ENCODE peak calls at places on chromosome X, in nine cellular contexts. Z is brain microvascular endothelial cell; T is fibroblast of lung; I is T-cell; V is mucosa of gallbladder; Q is CD4-positive, alpha-beta memory T cell; D is CD8-positive, alpha-beta memory T cell; K is stimulated activated CD4-positive, alpha-beta T cell treated with anti-CD3 and anti-CD28 coated beads, Interleukin-1b, Interleukin-23, amount 100 ng/mL, for 1 hour; O is endothelial cell. S is an unnamed sample.

GRCh38 chrX:11193035-11193469 is 81.9 kb downstream of the HCCS start:
- DNase-seq in K (no peak), O (no peak), I (no peak), D (no peak), V (no peak), Z (no peak), T (peak; percentile 5), Q (no peak), S (no peak)

GRCh38 chrX:44748014-44748413 is 95.8 kb upstream of the DUSP21 start:
- DNase-seq in Q (no peak), T (peak; percentile 40), I (no peak), K (no peak), O (no peak), Z (peak; percentile 9), V (no peak), D (no peak), S (peak; percentile 22)

GRCh38 chrX:3548743-3549441 is 164.6 kb downstream of the PRKX start:
- DNase-seq in O (no peak), Z (peak; percentile 42), K (no peak), D (no peak), V (no peak), T (peak; percentile 68), I (no peak), Q (no peak), S (peak; percentile 65)

GRCh38 chrX:46561931-46562721 is 11.4 kb upstream of the CHST7 start:
- DNase-seq in O (no peak), I (no peak), Q (no peak), T (peak; percentile 53), K (no peak), Z (no peak), V (no peak), D (no peak), S (no peak)

GRCh38 chrX:118550792-118551191 is 55.2 kb downstream of the DOCK11 start:
- DNase-seq in T (peak; percentile 23), O (no peak), D (no peak), V (no peak), Q (no peak), I (no peak), Z (no peak), K (no peak), S (no peak)

GRCh38 chrX:110450050-110450449 is 91.4 kb downstream of the RTL9 start:
- DNase-seq in T (peak; percentile 50), I (peak; percentile 58), V (peak; percentile 83), Z (peak; percentile 76), Q (peak; percentile 45), K (peak; percentile 9), O (peak; percentile 73), D (peak; percentile 59), S (peak; percentile 80)

GRCh38 chrX:47080215-47080914 is 2.1 kb downstream of the RGN start:
- DNase-seq in Z (no peak), D (no peak), Q (no peak), V (no peak), I (no peak), O (no peak), T (no peak), K (no peak), S (no peak)

GRCh38 chrX:17768997-17769396 is 31.7 kb downstream of the SCML1 start:
- DNase-seq in K (no peak), V (no peak), I (no peak), T (no peak), O (no peak), Z (no peak), D (no peak), Q (no peak), S (no peak)

GRCh38 chrX:38561126-38561868 is at the start of gene TSPAN7:
- DNase-seq in T (peak; percentile 50), Z (peak; percentile 42), O (peak; percentile 78), D (peak; percentile 79), Q (peak; percentile 76), I (peak; percentile 78), V (peak; percentile 80), K (peak; percentile 58), S (peak; percentile 72)

GRCh38 chrX:154378059-154378798 is 866 bp upstream of the EMD start:
- DNase-seq in I (peak; percentile 54), Q (no peak), V (peak; percentile 62), K (no peak), O (peak; percentile 16), D (peak; percentile 71), Z (no peak), T (no peak), S (no peak)

GRCh38 chrX:270848-271367 is 10.3 kb upstream of the PLCXD1 start:
- DNase-seq in I (no peak), V (no peak), T (no peak), Q (no peak), K (no peak), O (no peak), Z (no peak), D (no peak), S (no peak)

GRCh38 chrX:50769389-50770063 is 44.5 kb downstream of the SHROOM4 start:
- DNase-seq in I (no peak), D (no peak), O (no peak), Z (no peak), V (no peak), T (peak; percentile 5), Q (no peak), K (no peak), S (no peak)

GRCh38 chrX:71666240-71667223 is 814 bp upstream of the LOC101059915 start:
- DNase-seq in Z (no peak), K (no peak), Q (no peak), D (no peak), T (no peak), O (no peak), I (no peak), V (peak; percentile 8), S (no peak)

GRCh38 chrX:110045421-110045820 is 42.5 kb downstream of the TMEM164 start:
- DNase-seq in Z (no peak), D (no peak), Q (no peak), K (no peak), I (no peak), O (no peak), V (no peak), T (no peak), S (no peak)

GRCh38 chrX:129719931-129720520 is 18.8 kb upstream of the XPNPEP2 start:
- DNase-seq in Q (no peak), V (no peak), I (no peak), K (no peak), T (peak; percentile 27), D (no peak), O (no peak), Z (no peak), S (no peak)

GRCh38 chrX:55451626-55451989 is 319 bp upstream of the MAGEH1 start:
- DNase-seq in D (no peak), T (no peak), K (no peak), I (no peak), O (no peak), V (no peak), Q (no peak), Z (no peak), S (no peak)

GRCh38 chrX:136759968-136760367 is 20.8 kb downstream of the ARHGEF6 start:
- DNase-seq in K (no peak), Q (peak; percentile 20), I (no peak), Z (no peak), V (no peak), T (no peak), D (no peak), O (no peak), S (no peak)

S was measured in AG08395.